ENCODE peak calls at places on chromosomes 5 and 9, in four cellular contexts. N, G, V and Z are unnamed samples. For H3K36me3, the result is how much of the 10 kb centered on the place peaks cover.

GRCh38 chr5:142225141-142225540 is 99.7 kb downstream of the SPRY4 start:
- DNase-seq in N (no peak), G (no peak), V (no peak), Z (no peak)

GRCh38 chr5:175047048-175047447 is 322.7 kb downstream of the MSX2 start:
- DNase-seq in V (no peak), N (no peak), G (no peak), Z (no peak)

GRCh38 chr9:5553211-5553610 is 42.9 kb downstream of the PDCD1LG2 start:
- DNase-seq in G (peak), N (no peak), V (no peak), Z (peak)

GRCh38 chr5:146005723-146006122 is 69.3 kb downstream of the SH3RF2 start:
- DNase-seq in N (no peak), V (no peak), G (no peak), Z (no peak)

GRCh38 chr5:132104561-132104960 is 31.0 kb downstream of the CSF2 start:
- DNase-seq in G (peak), N (no peak), V (no peak), Z (no peak)

GRCh38 chr5:160837211-160837610 is 14.8 kb downstream of the ATP10B start:
- DNase-seq in G (no peak), N (no peak), V (no peak), Z (no peak)

GRCh38 chr9:86943223-86943870 is 4.0 kb downstream of the GAS1 start:
- DNase-seq in N (no peak), G (peak), V (no peak), Z (no peak)

GRCh38 chr5:89572696-89573095 is 689.7 kb upstream of the MEF2C start:
- DNase-seq in N (peak), G (peak), V (no peak), Z (no peak)

GRCh38 chr5:17219006-17219422 is 1.6 kb downstream of the BASP1 start:
- DNase-seq in V (no peak), G (peak), N (peak), Z (no peak)

GRCh38 chr5:52994266-52994665 is 5.1 kb downstream of the ITGA2 start:
- DNase-seq in G (no peak), N (no peak), V (no peak), Z (no peak)

GRCh38 chr5:141338538-141339306 is at the start of gene PCDHGA2:
- DNase-seq in N (no peak), G (peak), V (no peak), Z (no peak)

GRCh38 chr9:135939351-135940265 is 21.6 kb downstream of the UBAC1 start:
- DNase-seq in G (no peak), V (no peak), N (no peak), Z (no peak)

GRCh38 chr9:117403403-117403811 is 11.4 kb downstream of the ASTN2 start:
- DNase-seq in N (no peak), V (no peak), G (no peak), Z (no peak)

GRCh38 chr9:33815781-33816180 is 1.2 kb upstream of the UBE2R2 start:
- DNase-seq in V (no peak), G (no peak), N (no peak), Z (no peak)
- H3K4me3 ChIP-seq in V (no peak), G (peak), N (no peak), Z (no peak)

GRCh38 chr9:33133186-33133585 is 34.0 kb downstream of the B4GALT1 start:
- DNase-seq in N (no peak), G (no peak), V (no peak), Z (no peak)
- H3K36me3 ChIP-seq in N (under half), G (under half), V (under half), Z (under half)

GRCh38 chr9:94167055-94167346 is 82.7 kb downstream of the PTPDC1 start:
- DNase-seq in G (no peak), V (no peak), N (no peak), Z (no peak)

GRCh38 chr9:94166237-94167054 is 82.2 kb downstream of the PTPDC1 start:
- DNase-seq in G (peak), V (peak), N (peak), Z (peak)

GRCh38 chr9:94167376-94167775 is 83.1 kb downstream of the PTPDC1 start:
- DNase-seq in N (no peak), G (peak), V (no peak), Z (no peak)

GRCh38 chr9:94165592-94166236 is 81.5 kb downstream of the PTPDC1 start:
- DNase-seq in N (peak), V (peak), G (peak), Z (peak)

GRCh38 chr9:94164756-94165549 is 80.7 kb downstream of the PTPDC1 start:
- DNase-seq in V (no peak), N (no peak), G (no peak), Z (no peak)
- H3K4me3 ChIP-seq in V (no peak), N (no peak), G (peak), Z (no peak)

GRCh38 chr9:125295642-125296041 is 34.0 kb downstream of the GAPVD1 start:
- DNase-seq in V (no peak), N (no peak), G (no peak), Z (no peak)
- H3K36me3 ChIP-seq in V (under half), N (under half), G (under half), Z (under half)

GRCh38 chr9:121399883-121400607 is 30.0 kb upstream of the STOM start:
- DNase-seq in V (no peak), G (peak), N (no peak), Z (peak)
- H3K4me3 ChIP-seq in V (no peak), G (no peak), N (no peak), Z (no peak)

GRCh38 chr9:134050726-134051125 is 17.1 kb downstream of the BRD3 start:
- DNase-seq in N (no peak), V (no peak), G (no peak), Z (no peak)

GRCh38 chr9:134052491-134052890 is 15.3 kb downstream of the BRD3 start:
- DNase-seq in N (no peak), V (no peak), G (no peak), Z (no peak)

GRCh38 chr9:134049772-134050588 is 17.8 kb downstream of the BRD3 start:
- DNase-seq in V (no peak), G (no peak), N (no peak), Z (no peak)

GRCh38 chr9:134052941-134053340 is 14.9 kb downstream of the BRD3 start:
- DNase-seq in V (no peak), N (no peak), G (no peak), Z (no peak)

DNA sequence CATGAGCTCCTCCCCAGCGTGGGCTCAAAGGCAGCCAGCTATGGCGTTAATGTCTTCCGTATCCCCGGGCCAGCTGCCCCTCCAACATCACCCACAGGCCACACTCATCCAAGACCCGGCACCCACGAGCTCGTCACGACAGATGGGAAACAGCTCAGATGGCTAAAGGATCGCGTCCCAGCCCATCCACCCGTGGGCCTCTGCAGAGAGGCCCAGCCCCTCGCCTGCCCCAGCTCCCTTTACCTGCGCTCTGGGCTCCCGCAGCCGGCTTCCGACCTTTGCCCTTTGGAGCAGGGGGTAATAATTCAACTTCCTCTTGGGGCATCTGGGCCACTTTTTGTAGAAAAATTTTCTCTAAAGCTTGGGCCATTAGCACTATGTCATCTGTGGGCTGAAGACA is 16.5 kb downstream of the BRD3 start:
- DNase-seq in V (no peak), G (no peak), N (no peak), Z (no peak)
- H3K36me3 ChIP-seq in V (under half), G (half or more), N (half or more), Z (under half)

DNA sequence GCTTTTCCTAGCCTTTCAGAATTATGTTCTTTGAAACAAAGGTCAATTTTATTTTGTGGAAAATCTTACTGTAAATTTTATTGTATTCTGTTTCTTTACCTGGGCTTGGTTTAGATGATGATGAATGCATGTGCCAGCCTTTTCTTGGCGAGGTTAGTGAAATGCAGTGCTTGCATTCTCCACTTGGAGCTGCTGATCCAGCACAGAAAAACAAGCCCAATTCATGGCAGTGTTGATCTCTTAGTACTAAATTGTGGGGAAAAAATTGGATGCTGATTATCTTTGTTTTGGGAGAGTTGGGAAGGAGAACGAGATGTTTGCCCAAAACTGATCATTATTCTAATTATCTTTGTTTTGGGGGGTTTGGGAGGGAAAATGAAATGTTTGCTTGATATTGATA is 3.7 kb downstream of the HABP4 start:
- DNase-seq in V (no peak), G (peak), N (no peak), Z (no peak)
- H3K4me3 ChIP-seq in V (no peak), G (no peak), N (no peak), Z (no peak)